ENCODE peak calls at places on chromosome 7, in four cellular contexts. G is WERI-Rb-1, J is fibroblast of lung, H is caudate nucleus. P is an unnamed sample.
A peak's percentile ranks its signal among the peaks of the same experiment; 100 is the strongest.

GRCh38 chr7:73567140-73567539 is 9.7 kb upstream of the BCL7B start:
- DNase-seq in G (no peak), H (no peak), J (no peak), P (no peak)

GRCh38 chr7:96837583-96837982 is 127.9 kb upstream of the SEM1 start:
- DNase-seq in H (no peak), G (no peak), J (no peak), P (no peak)

GRCh38 chr7:47992446-47992845 is 13.0 kb upstream of the HUS1 start:
- DNase-seq in J (no peak), H (no peak), G (no peak), P (no peak)

GRCh38 chr7:1251796-1252542 is 19.3 kb downstream of the UNCX start:
- DNase-seq in G (peak; percentile 89), H (no peak), J (no peak), P (peak; percentile 47)

GRCh38 chr7:31125171-31125570 is 73.1 kb downstream of the ADCYAP1R1 start:
- DNase-seq in J (no peak), H (no peak), G (no peak), P (no peak)

GRCh38 chr7:105246195-105247078 is 142.3 kb downstream of the SRPK2 start:
- DNase-seq in H (no peak), J (no peak), G (no peak), P (no peak)

GRCh38 chr7:13989138-13989943 is at the start of gene ETV1:
- DNase-seq in H (peak; percentile 17), G (peak; percentile 75), J (peak; percentile 84), P (peak; percentile 96)

GRCh38 chr7:117281562-117281961 is 41.3 kb downstream of the WNT2 start:
- DNase-seq in J (no peak), H (no peak), G (no peak), P (no peak)

GRCh38 chr7:131546583-131547111 is 9.8 kb downstream of the PODXL start:
- DNase-seq in H (no peak), J (no peak), G (peak; percentile 66), P (peak; percentile 85)

GRCh38 chr7:31476073-31476745 is 37.7 kb upstream of the ITPRID1 start:
- DNase-seq in H (no peak), J (no peak), G (no peak), P (no peak)

GRCh38 chr7:159113056-159113455 is 31.6 kb downstream of the VIPR2 start:
- DNase-seq in G (no peak), H (no peak), J (no peak), P (no peak)

GRCh38 chr7:150891740-150892139 is 39.4 kb downstream of the AOC1 start:
- DNase-seq in G (no peak), H (no peak), J (no peak), P (no peak)

GRCh38 chr7:135858379-135858778 is 109.8 kb upstream of the FAM180A start:
- DNase-seq in H (no peak), G (no peak), J (no peak), P (no peak)

GRCh38 chr7:23570592-23571200 is 26.5 kb upstream of the CCDC126 start:
- DNase-seq in G (peak; percentile 82), J (peak; percentile 82), H (peak; percentile 36), P (peak; percentile 86)

DNA sequence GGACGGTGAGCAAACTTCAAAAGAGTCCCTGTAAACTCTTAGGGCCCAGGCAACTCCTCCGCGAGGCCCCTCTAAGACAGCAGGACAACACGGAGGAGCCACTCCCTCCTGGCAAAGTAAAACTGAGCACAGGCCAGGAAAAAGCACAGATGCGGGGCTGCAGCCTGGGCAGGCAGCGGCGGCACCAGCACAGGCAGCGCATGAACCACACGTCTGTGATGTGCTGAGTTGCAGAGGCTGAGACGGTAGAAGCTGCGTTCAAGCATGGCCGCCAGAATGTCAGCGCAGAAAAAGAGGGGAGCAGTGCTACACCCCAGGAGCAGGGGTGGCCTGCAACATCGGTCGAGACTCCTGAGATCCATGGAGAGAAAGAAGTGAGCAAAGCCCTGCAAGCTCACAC is 46.1 kb upstream of the STK17A start:
- DNase-seq in J (no peak), G (no peak), H (no peak), P (no peak)
- H3K27ac ChIP-seq in J (no peak overlapping the region), G (no peak overlapping the region), H (no peak overlapping the region), P (no peak overlapping the region)

DNA sequence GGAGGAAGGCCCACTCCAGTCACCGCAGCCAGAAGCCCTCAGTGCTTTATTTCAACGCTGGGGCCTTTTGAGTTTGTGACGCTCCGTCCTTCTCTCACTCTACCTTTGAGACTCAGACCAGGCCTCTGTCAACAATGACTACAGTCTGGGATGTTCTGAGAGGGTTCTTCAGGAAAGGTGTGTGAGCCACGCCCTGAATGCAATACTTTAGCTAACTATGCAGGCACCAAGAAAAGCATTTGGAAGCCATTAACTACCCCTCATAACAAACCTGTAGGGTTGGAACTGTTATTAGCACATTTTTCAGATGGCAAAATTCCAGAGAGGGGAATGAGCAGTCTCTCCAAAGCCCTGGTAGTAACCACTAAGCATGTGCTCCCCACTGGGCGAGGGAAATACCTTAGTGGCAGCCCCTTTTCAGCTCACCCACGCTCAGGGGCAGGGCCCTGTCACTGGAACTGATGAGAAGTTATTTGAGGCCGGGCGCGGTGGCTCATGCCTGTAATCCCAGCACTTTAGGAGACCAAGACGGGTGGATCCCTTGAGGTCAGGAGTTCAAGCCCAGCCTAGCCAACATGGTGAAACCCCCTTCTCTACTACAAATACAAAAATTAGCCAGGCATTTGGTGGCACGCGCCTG is 5.7 kb upstream of the ARPC1B start:
- DNase-seq in J (no peak), H (no peak), G (no peak), P (no peak)
- H3K27ac ChIP-seq in J (no peak overlapping the region), H (no peak overlapping the region), G (no peak overlapping the region), P (peak overlapping the region; percentile 53)

GRCh38 chr7:44280636-44280992 is 44.8 kb downstream of the CAMK2B start:
- DNase-seq in J (no peak), G (peak; percentile 3), H (no peak), P (no peak)

GRCh38 chr7:44282601-44283171 is 42.7 kb downstream of the CAMK2B start:
- DNase-seq in J (no peak), G (peak; percentile 8), H (no peak), P (no peak)

GRCh38 chr7:44281811-44282600 is 43.4 kb downstream of the CAMK2B start:
- DNase-seq in J (no peak), G (peak; percentile 5), H (no peak), P (no peak)

GRCh38 chr7:44279731-44280505 is 45.5 kb downstream of the CAMK2B start:
- DNase-seq in G (peak; percentile 9), H (no peak), J (no peak), P (no peak)

DNA sequence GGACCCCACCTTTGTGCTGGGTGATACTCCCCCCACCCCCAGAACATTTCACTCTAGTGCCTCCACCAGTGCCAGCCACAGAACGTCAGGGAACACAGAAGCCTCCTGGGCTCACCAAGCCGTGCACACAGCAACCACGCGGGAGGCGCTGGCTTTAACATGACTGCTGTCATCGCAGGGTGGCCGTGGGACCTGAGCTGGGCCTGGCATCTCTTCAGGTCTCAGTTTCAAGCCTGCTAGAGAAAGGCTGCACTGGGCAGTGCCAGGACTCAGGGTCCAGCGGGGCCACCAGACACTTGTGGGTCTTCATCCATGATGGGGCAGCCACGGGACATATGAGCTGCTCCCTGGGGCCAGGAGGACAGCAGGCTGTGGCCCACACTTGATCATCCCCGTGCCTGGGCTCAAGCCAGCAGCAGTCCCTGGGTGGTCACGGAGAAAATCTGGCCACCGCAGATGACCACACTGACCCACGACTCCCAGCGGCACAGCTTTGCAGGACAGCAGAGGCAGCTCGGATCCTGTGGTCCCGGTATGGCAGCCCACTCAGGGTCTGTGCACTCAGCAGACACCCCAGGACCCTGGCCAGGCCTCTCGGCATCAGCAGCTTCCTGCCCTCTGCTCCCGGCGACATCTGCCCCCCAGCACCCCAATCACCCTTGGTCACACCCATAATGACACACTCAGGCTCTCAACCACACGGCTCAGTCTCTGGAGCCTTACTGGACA is 44.2 kb downstream of the CAMK2B start:
- DNase-seq in G (peak; percentile 5), J (no peak), H (no peak), P (no peak)
- H3K27ac ChIP-seq in G (no peak overlapping the region), J (no peak overlapping the region), H (peak overlapping the region; percentile 83), P (no peak overlapping the region)

GRCh38 chr7:45183711-45184210 is 26.2 kb downstream of the RAMP3 start:
- DNase-seq in J (no peak), H (no peak), G (no peak), P (no peak)
- H3K27ac ChIP-seq in J (no peak overlapping the region), H (no peak overlapping the region), G (no peak overlapping the region), P (no peak overlapping the region)

GRCh38 chr7:80480566-80480965 is 31.3 kb downstream of the GNAT3 start:
- DNase-seq in H (no peak), G (no peak), J (no peak), P (no peak)
- H3K27ac ChIP-seq in H (no peak overlapping the region), G (no peak overlapping the region), J (no peak overlapping the region), P (no peak overlapping the region)